ENCODE peak calls at places on chromosomes 16 and 17, in seven cellular contexts. One of them, this sample, is unnamed.

GRCh38 chr16:68401871-68402747 is 46.2 kb downstream of the SMPD3 start:
- DNase-seq in CD8-positive, alpha-beta T cell: no peak
- DNase-seq in iris pigment epithelial cell: peak
- DNase-seq in lung microvascular endothelial cell: no peak
- DNase-seq in prostate gland: no peak
- DNase-seq in fibroblast of the aortic adventitia: peak
- DNase-seq in DMS 273 treated with DMSO at 0.1 percent for 48 hours: no peak
- DNase-seq in this sample: no peak

GRCh38 chr16:23557779-23558330 is 328 bp downstream of the UBFD1 start:
- DNase-seq in CD8-positive, alpha-beta T cell: peak
- DNase-seq in iris pigment epithelial cell: peak
- DNase-seq in lung microvascular endothelial cell: peak
- DNase-seq in prostate gland: peak
- DNase-seq in fibroblast of the aortic adventitia: peak
- DNase-seq in DMS 273 treated with DMSO at 0.1 percent for 48 hours: no peak
- DNase-seq in this sample: peak

GRCh38 chr17:72710185-72710584 is 382.3 kb downstream of the SLC39A11 start:
- DNase-seq in CD8-positive, alpha-beta T cell: no peak
- DNase-seq in iris pigment epithelial cell: no peak
- DNase-seq in lung microvascular endothelial cell: no peak
- DNase-seq in prostate gland: no peak
- DNase-seq in fibroblast of the aortic adventitia: no peak
- DNase-seq in DMS 273 treated with DMSO at 0.1 percent for 48 hours: no peak
- DNase-seq in this sample: no peak

GRCh38 chr16:48611329-48612137 is 1.6 kb upstream of the N4BP1 start:
- DNase-seq in CD8-positive, alpha-beta T cell: peak
- DNase-seq in iris pigment epithelial cell: no peak
- DNase-seq in lung microvascular endothelial cell: peak
- DNase-seq in prostate gland: no peak
- DNase-seq in fibroblast of the aortic adventitia: no peak
- DNase-seq in DMS 273 treated with DMSO at 0.1 percent for 48 hours: peak
- DNase-seq in this sample: peak

GRCh38 chr16:56282455-56282854 is 91.2 kb downstream of the GNAO1 start:
- DNase-seq in CD8-positive, alpha-beta T cell: no peak
- DNase-seq in iris pigment epithelial cell: no peak
- DNase-seq in lung microvascular endothelial cell: no peak
- DNase-seq in prostate gland: no peak
- DNase-seq in fibroblast of the aortic adventitia: no peak
- DNase-seq in DMS 273 treated with DMSO at 0.1 percent for 48 hours: no peak
- DNase-seq in this sample: no peak

GRCh38 chr16:86222965-86223551 is 287.3 kb upstream of the FOXF1 start:
- DNase-seq in CD8-positive, alpha-beta T cell: no peak
- DNase-seq in iris pigment epithelial cell: peak
- DNase-seq in lung microvascular endothelial cell: peak
- DNase-seq in prostate gland: no peak
- DNase-seq in fibroblast of the aortic adventitia: peak
- DNase-seq in DMS 273 treated with DMSO at 0.1 percent for 48 hours: no peak
- DNase-seq in this sample: no peak

GRCh38 chr16:2531371-2531695 is at the start of gene CEMP1:
- DNase-seq in CD8-positive, alpha-beta T cell: no peak
- DNase-seq in iris pigment epithelial cell: no peak
- DNase-seq in lung microvascular endothelial cell: no peak
- DNase-seq in prostate gland: no peak
- DNase-seq in fibroblast of the aortic adventitia: no peak
- DNase-seq in DMS 273 treated with DMSO at 0.1 percent for 48 hours: no peak
- DNase-seq in this sample: no peak

GRCh38 chr17:68346448-68346847 is 55.2 kb downstream of the ARSG start:
- DNase-seq in CD8-positive, alpha-beta T cell: peak
- DNase-seq in iris pigment epithelial cell: no peak
- DNase-seq in lung microvascular endothelial cell: no peak
- DNase-seq in prostate gland: no peak
- DNase-seq in fibroblast of the aortic adventitia: no peak
- DNase-seq in DMS 273 treated with DMSO at 0.1 percent for 48 hours: no peak
- DNase-seq in this sample: no peak

GRCh38 chr16:61324044-61324443 is 712.2 kb downstream of the CDH8 start:
- DNase-seq in CD8-positive, alpha-beta T cell: no peak
- DNase-seq in iris pigment epithelial cell: no peak
- DNase-seq in lung microvascular endothelial cell: no peak
- DNase-seq in prostate gland: no peak
- DNase-seq in fibroblast of the aortic adventitia: no peak
- DNase-seq in DMS 273 treated with DMSO at 0.1 percent for 48 hours: no peak
- DNase-seq in this sample: no peak

GRCh38 chr17:40419559-40420331 is 2.0 kb upstream of the TOP2A start:
- DNase-seq in CD8-positive, alpha-beta T cell: no peak
- DNase-seq in iris pigment epithelial cell: no peak
- DNase-seq in lung microvascular endothelial cell: peak
- DNase-seq in prostate gland: no peak
- DNase-seq in fibroblast of the aortic adventitia: no peak
- DNase-seq in DMS 273 treated with DMSO at 0.1 percent for 48 hours: no peak
- DNase-seq in this sample: peak

GRCh38 chr17:17020821-17021193 is 21.4 kb upstream of the MPRIP start:
- DNase-seq in CD8-positive, alpha-beta T cell: no peak
- DNase-seq in iris pigment epithelial cell: no peak
- DNase-seq in lung microvascular endothelial cell: no peak
- DNase-seq in prostate gland: no peak
- DNase-seq in fibroblast of the aortic adventitia: no peak
- DNase-seq in DMS 273 treated with DMSO at 0.1 percent for 48 hours: no peak
- DNase-seq in this sample: no peak

GRCh38 chr16:54677551-54677950 is 253.1 kb upstream of the IRX5 start:
- DNase-seq in CD8-positive, alpha-beta T cell: no peak
- DNase-seq in iris pigment epithelial cell: no peak
- DNase-seq in lung microvascular endothelial cell: no peak
- DNase-seq in prostate gland: no peak
- DNase-seq in fibroblast of the aortic adventitia: no peak
- DNase-seq in DMS 273 treated with DMSO at 0.1 percent for 48 hours: no peak
- DNase-seq in this sample: no peak

GRCh38 chr16:55499281-55499680 is 9.6 kb upstream of the LPCAT2 start:
- DNase-seq in CD8-positive, alpha-beta T cell: no peak
- DNase-seq in iris pigment epithelial cell: no peak
- DNase-seq in lung microvascular endothelial cell: no peak
- DNase-seq in prostate gland: no peak
- DNase-seq in fibroblast of the aortic adventitia: no peak
- DNase-seq in DMS 273 treated with DMSO at 0.1 percent for 48 hours: no peak
- DNase-seq in this sample: peak

GRCh38 chr17:58789831-58790230 is 34.2 kb downstream of the PPM1E start:
- DNase-seq in CD8-positive, alpha-beta T cell: no peak
- DNase-seq in iris pigment epithelial cell: no peak
- DNase-seq in lung microvascular endothelial cell: no peak
- DNase-seq in prostate gland: no peak
- DNase-seq in fibroblast of the aortic adventitia: no peak
- DNase-seq in DMS 273 treated with DMSO at 0.1 percent for 48 hours: no peak
- DNase-seq in this sample: no peak

GRCh38 chr17:2123467-2124251 is 68.8 kb downstream of the HIC1 start:
- DNase-seq in CD8-positive, alpha-beta T cell: no peak
- DNase-seq in iris pigment epithelial cell: peak
- DNase-seq in lung microvascular endothelial cell: peak
- DNase-seq in prostate gland: no peak
- DNase-seq in fibroblast of the aortic adventitia: peak
- DNase-seq in DMS 273 treated with DMSO at 0.1 percent for 48 hours: no peak
- DNase-seq in this sample: peak

GRCh38 chr17:42686520-42687137 is 4.3 kb downstream of the CNTNAP1 start:
- DNase-seq in CD8-positive, alpha-beta T cell: no peak
- DNase-seq in iris pigment epithelial cell: no peak
- DNase-seq in lung microvascular endothelial cell: no peak
- DNase-seq in prostate gland: no peak
- DNase-seq in fibroblast of the aortic adventitia: no peak
- DNase-seq in DMS 273 treated with DMSO at 0.1 percent for 48 hours: no peak
- DNase-seq in this sample: no peak

This sample was measured in dermis blood vessel endothelial cell.